ENCODE peak calls at places on chromosomes 7 and 10, in ten cellular contexts. Z is IMR-90, Q is ovary, C is esophagus squamous epithelium, N is heart left ventricle, P is testis, T is spleen, Y is gastrocnemius medialis, V is body of pancreas, F is tibial nerve. H is an unnamed sample.

GRCh38 chr10:94287331-94287730 is 75.4 kb downstream of the NOC3L start:
- DNase-seq in P (no peak), C (no peak), F (no peak), Y (no peak), Q (no peak), T (no peak), Z (no peak), V (no peak), N (no peak), H (no peak)

GRCh38 chr10:113278664-113279063 is 274.2 kb upstream of the HABP2 start:
- DNase-seq in Z (no peak), T (no peak), N (no peak), V (no peak), C (no peak), Y (no peak), P (no peak), F (no peak), Q (no peak), H (no peak)

GRCh38 chr7:95649546-95649945 is 53.2 kb upstream of the PDK4 start:
- DNase-seq in C (no peak), P (no peak), Q (no peak), F (no peak), Y (no peak), T (no peak), V (no peak), N (no peak), Z (no peak), H (no peak)

GRCh38 chr10:36253731-36254130 is 611.6 kb upstream of the FZD8 start:
- DNase-seq in C (no peak), Z (no peak), Q (no peak), P (no peak), F (no peak), N (no peak), T (no peak), Y (no peak), V (no peak), H (no peak)

GRCh38 chr10:71213127-71213616 is 802 bp downstream of the UNC5B start:
- DNase-seq in F (peak; percentile 43), Q (peak; percentile 67), N (peak; percentile 70), Y (peak; percentile 60), P (peak; percentile 70), C (no peak), V (peak; percentile 80), T (peak; percentile 71), Z (peak; percentile 84), H (peak; percentile 73)

GRCh38 chr10:77789016-77789415 is 137.5 kb downstream of the DLG5 start:
- DNase-seq in Y (no peak), F (no peak), Q (no peak), C (no peak), P (no peak), Z (no peak), V (no peak), N (no peak), T (no peak), H (no peak)

GRCh38 chr7:97015787-97016391 is 8.7 kb downstream of the DLX5 start:
- DNase-seq in P (no peak), N (no peak), Z (no peak), C (no peak), F (no peak), Q (no peak), V (no peak), T (no peak), Y (no peak), H (no peak)

GRCh38 chr7:134827889-134828288 is 48.5 kb downstream of the CALD1 start:
- DNase-seq in C (no peak), P (no peak), Z (peak; percentile 84), Q (no peak), V (no peak), Y (no peak), F (no peak), T (no peak), N (no peak), H (no peak)

DNA sequence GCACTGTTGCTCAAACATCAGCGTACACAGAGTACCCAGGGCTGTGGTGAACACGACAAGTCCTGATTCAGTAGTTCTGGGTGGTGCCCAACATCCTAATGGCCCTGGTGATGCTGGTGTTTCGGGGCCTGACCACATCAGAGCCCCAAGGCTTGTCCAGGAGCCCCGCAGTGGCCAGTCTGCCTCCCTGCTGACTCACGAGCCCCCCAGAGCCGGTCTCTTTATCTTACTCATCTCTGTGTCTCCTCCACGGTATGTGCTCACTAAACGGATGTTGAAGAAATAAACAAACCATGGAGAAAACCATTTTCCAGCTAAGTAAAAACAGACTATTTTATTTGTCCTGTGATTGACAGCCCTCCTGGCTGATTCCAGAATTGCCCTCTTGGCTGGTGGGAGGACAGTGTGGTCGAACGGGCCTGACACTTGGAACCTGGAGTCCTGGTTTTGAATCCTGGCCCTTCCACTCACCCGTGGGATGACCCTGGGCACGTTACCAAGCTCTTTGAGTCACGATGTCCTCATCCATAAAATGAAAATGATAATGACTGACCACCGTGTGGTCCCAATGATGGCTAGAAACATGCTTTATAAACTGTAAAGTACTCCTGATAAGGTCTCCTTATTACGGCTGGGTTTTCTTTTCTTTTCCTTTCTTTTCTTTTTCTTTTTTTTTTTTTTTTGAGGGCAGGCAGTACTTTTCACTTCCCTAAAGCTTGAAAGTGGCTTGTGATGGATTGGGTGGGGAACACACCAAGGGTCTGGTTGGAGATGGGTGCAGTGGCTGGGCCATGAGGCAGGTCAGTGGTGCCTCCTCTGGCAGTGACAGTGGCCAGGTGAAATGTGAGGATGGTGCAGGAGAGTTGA is 5.7 kb downstream of the HIP1 start:
- DNase-seq in P (no peak), F (no peak), Y (peak; percentile 30), V (no peak), C (no peak), Q (no peak), Z (peak; percentile 91), N (no peak), T (no peak), H (no peak)
- TF ChIP-seq POLR2A in P (no peak), F (no peak), Y (no peak), V (no peak), C (no peak), Q (no peak), Z (no peak), N (no peak), T (no peak), H (no peak)

DNA sequence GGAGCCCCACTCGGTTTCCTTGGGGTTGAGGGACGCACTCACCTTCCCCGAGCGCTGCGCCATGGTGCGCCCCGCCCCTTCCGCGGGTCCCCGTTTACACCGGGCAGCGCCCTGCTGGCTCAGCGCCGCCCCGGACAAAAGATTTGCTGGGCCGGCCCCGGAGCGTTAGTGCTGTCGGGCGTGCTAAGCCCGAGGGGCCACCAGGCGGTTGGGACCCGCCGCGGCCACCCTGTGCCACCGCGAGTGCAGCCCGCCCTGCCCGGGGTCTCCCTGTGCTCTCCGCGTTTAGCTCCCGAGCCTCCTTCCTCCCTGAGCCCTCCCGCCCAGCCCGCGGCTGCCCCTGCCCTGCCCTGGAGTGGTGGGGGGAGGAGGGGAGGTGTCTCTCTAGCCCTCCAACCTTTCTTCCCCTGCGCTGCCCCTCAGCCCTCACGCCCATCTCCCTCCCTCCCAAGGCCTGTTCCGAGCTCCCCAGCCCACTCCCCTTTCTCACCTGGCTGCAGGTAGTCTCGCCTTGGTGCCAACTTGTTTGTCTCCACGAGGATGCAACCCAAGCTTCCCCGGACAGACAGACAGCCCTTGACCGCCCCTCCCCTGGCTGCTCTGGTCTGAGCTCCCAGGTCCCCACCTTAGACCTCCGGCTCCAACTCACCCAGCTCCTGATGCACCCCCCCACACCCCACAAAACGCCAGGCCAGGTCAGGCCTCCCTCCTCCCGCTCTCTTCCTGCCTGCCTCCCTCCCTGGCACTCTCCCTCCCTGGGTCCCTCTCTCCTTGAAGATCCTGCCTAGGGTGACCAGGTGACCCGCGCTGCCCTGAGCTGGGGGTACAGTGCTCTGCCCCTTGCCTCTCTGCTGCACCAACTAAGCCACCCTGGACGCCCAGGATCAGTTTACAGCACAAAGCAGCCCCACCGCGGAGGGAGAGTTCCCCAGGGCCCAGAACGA is at the start of gene CRYGN:
- DNase-seq in Y (peak; percentile 9), F (no peak), P (no peak), C (no peak), N (no peak), T (peak; percentile 73), V (no peak), Z (no peak), Q (peak; percentile 60), H (no peak)
- H3K4me3 ChIP-seq in Y (peak within 1 kb of the TSS; percentile 21), F (peak within 1 kb of the TSS; percentile 46), P (peak within 1 kb of the TSS; percentile 40), C (peak within 1 kb of the TSS; percentile 35), N (peak within 1 kb of the TSS; percentile 36), T (peak within 1 kb of the TSS; percentile 15), V (no peak within 1 kb of the TSS), Z (no peak within 1 kb of the TSS), Q (peak within 1 kb of the TSS; percentile 8), H (peak within 1 kb of the TSS; percentile 56)

GRCh38 chr7:127704211-127704610 is 52.2 kb downstream of the SND1 start:
- DNase-seq in Z (no peak), C (no peak), T (no peak), N (no peak), Y (no peak), V (no peak), P (no peak), Q (no peak), F (no peak), H (no peak)

GRCh38 chr7:127705461-127705959 is 53.5 kb downstream of the SND1 start:
- DNase-seq in V (no peak), N (no peak), Z (peak; percentile 21), C (no peak), Y (no peak), P (no peak), Q (no peak), T (no peak), F (no peak), H (no peak)

GRCh38 chr7:127699853-127700252 is 47.9 kb downstream of the SND1 start:
- DNase-seq in N (no peak), C (no peak), P (no peak), Q (no peak), Y (no peak), F (no peak), T (no peak), Z (no peak), V (no peak), H (no peak)

GRCh38 chr7:127702253-127702652 is 50.3 kb downstream of the SND1 start:
- DNase-seq in T (no peak), V (no peak), Q (no peak), N (no peak), P (no peak), F (no peak), C (no peak), Z (no peak), Y (no peak), H (no peak)

GRCh38 chr7:127702938-127703337 is 50.9 kb downstream of the SND1 start:
- DNase-seq in Q (no peak), V (no peak), Z (no peak), Y (no peak), N (no peak), T (no peak), F (no peak), C (no peak), P (no peak), H (no peak)
- H3K36me3 ChIP-seq in Q (no peaks in the 10 kb centered on the region), V (peaks cover 53% of the 10 kb centered on the region), Z (peaks cover 32% of the 10 kb centered on the region), Y (no peaks in the 10 kb centered on the region), N (peaks cover 94% of the 10 kb centered on the region), T (peaks cover 100% of the 10 kb centered on the region), F (peaks cover 81% of the 10 kb centered on the region), C (peaks cover 100% of the 10 kb centered on the region), P (no peaks in the 10 kb centered on the region), H (no peaks in the 10 kb centered on the region)

DNA sequence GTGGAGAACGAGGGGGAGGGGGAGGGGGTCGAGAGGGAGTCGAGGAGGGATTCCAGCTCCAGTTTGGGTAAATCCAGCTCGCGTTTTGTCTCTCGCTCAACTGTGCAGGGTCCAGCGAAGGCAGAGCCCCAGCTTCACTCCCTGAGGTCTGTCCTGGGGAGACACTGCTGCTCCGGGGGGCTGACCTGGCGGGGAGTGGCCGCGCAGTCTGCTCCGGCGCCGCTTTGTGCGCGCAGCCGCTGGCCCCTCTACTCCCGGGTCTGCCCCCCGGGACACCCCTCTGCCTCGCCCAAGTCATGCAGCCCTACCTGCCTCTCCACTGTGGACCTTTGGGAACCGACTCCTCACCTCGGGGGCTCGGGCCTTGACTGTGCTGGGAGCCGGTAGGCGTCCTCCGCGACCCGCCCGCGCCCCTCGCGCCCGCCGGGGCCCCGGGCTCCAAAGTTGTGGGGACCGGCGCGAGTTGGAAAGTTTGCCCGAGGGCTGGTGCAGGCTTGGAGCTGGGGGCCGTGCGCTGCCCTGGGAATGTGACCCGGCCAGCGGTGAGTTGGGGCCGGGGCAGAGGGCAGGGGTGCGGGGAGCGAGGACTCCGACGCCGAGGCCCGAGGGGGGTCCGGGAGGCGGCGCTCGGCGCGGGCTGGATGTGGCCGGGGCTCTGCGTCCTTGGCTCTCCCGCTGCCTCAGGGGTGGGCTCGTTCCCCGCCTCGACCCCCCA is at the start of gene TET1:
- DNase-seq in V (peak; percentile 66), F (peak; percentile 45), T (no peak), Z (peak; percentile 59), C (no peak), Y (peak; percentile 33), N (peak; percentile 68), Q (peak; percentile 72), P (peak; percentile 60), H (no peak)
- TF ChIP-seq POLR2A in V (peak; percentile 43), F (no peak), T (no peak), Z (peak; percentile 29), C (no peak), Y (no peak), N (no peak), Q (peak; percentile 19), P (no peak), H (no peak)